ENCODE peak calls at places on chromosomes 4 and X, in six cellular contexts. One of them, this sample, is unnamed.

GRCh38 chr4:177699365-177700213 is 257.4 kb upstream of the AGA start:
- DNase-seq in activated CD8-positive, alpha-beta T cell treated with anti-CD3 and anti-CD28 coated beads, Interleukin-2, amount 10 ng/mL, durations not matched to agents 7 days and 5 days: no peak
- DNase-seq in foreskin keratinocyte: peak; percentile 68
- DNase-seq in T-helper 17 cell: no peak
- DNase-seq in activated T-cell treated with anti-CD3 and anti-CD28 coated beads for 48 hours: no peak
- DNase-seq in HT1080: peak; percentile 64
- DNase-seq in this sample: no peak

GRCh38 chr4:182206916-182207315 is 36.3 kb upstream of the TENM3 start:
- DNase-seq in activated T-cell treated with anti-CD3 and anti-CD28 coated beads for 48 hours: no peak
- DNase-seq in foreskin keratinocyte: no peak
- DNase-seq in HT1080: no peak
- DNase-seq in activated CD8-positive, alpha-beta T cell treated with anti-CD3 and anti-CD28 coated beads, Interleukin-2, amount 10 ng/mL, durations not matched to agents 7 days and 5 days: no peak
- DNase-seq in T-helper 17 cell: no peak
- DNase-seq in this sample: no peak

GRCh38 chr4:57378766-57379165 is 268.6 kb upstream of the IGFBP7 start:
- DNase-seq in activated T-cell treated with anti-CD3 and anti-CD28 coated beads for 48 hours: no peak
- DNase-seq in activated CD8-positive, alpha-beta T cell treated with anti-CD3 and anti-CD28 coated beads, Interleukin-2, amount 10 ng/mL, durations not matched to agents 7 days and 5 days: no peak
- DNase-seq in HT1080: peak; percentile 91
- DNase-seq in T-helper 17 cell: no peak
- DNase-seq in foreskin keratinocyte: peak; percentile 32
- DNase-seq in this sample: no peak

GRCh38 chr4:94507708-94508107 is 56.0 kb downstream of the PDLIM5 start:
- DNase-seq in foreskin keratinocyte: peak; percentile 79
- DNase-seq in activated T-cell treated with anti-CD3 and anti-CD28 coated beads for 48 hours: no peak
- DNase-seq in HT1080: peak; percentile 79
- DNase-seq in T-helper 17 cell: no peak
- DNase-seq in activated CD8-positive, alpha-beta T cell treated with anti-CD3 and anti-CD28 coated beads, Interleukin-2, amount 10 ng/mL, durations not matched to agents 7 days and 5 days: no peak
- DNase-seq in this sample: no peak

GRCh38 chrX:98405376-98405775 is 1521.7 kb downstream of the RPA4 start:
- DNase-seq in HT1080: peak; percentile 66
- DNase-seq in T-helper 17 cell: no peak
- DNase-seq in activated T-cell treated with anti-CD3 and anti-CD28 coated beads for 48 hours: no peak
- DNase-seq in activated CD8-positive, alpha-beta T cell treated with anti-CD3 and anti-CD28 coated beads, Interleukin-2, amount 10 ng/mL, durations not matched to agents 7 days and 5 days: no peak
- DNase-seq in foreskin keratinocyte: peak; percentile 76
- DNase-seq in this sample: no peak

GRCh38 chrX:110132450-110133114 is 129.7 kb downstream of the TMEM164 start:
- DNase-seq in T-helper 17 cell: no peak
- DNase-seq in HT1080: no peak
- DNase-seq in foreskin keratinocyte: no peak
- DNase-seq in activated CD8-positive, alpha-beta T cell treated with anti-CD3 and anti-CD28 coated beads, Interleukin-2, amount 10 ng/mL, durations not matched to agents 7 days and 5 days: no peak
- DNase-seq in activated T-cell treated with anti-CD3 and anti-CD28 coated beads for 48 hours: no peak
- DNase-seq in this sample: no peak

GRCh38 chr4:39452153-39452859 is 6.4 kb downstream of the RPL9 start:
- DNase-seq in activated T-cell treated with anti-CD3 and anti-CD28 coated beads for 48 hours: no peak
- DNase-seq in foreskin keratinocyte: no peak
- DNase-seq in T-helper 17 cell: no peak
- DNase-seq in HT1080: no peak
- DNase-seq in activated CD8-positive, alpha-beta T cell treated with anti-CD3 and anti-CD28 coated beads, Interleukin-2, amount 10 ng/mL, durations not matched to agents 7 days and 5 days: no peak
- DNase-seq in this sample: no peak

GRCh38 chr4:70895405-70895804 is 6.8 kb upstream of the MOB1B start:
- DNase-seq in activated CD8-positive, alpha-beta T cell treated with anti-CD3 and anti-CD28 coated beads, Interleukin-2, amount 10 ng/mL, durations not matched to agents 7 days and 5 days: no peak
- DNase-seq in HT1080: peak; percentile 18
- DNase-seq in T-helper 17 cell: no peak
- DNase-seq in foreskin keratinocyte: no peak
- DNase-seq in activated T-cell treated with anti-CD3 and anti-CD28 coated beads for 48 hours: no peak
- DNase-seq in this sample: no peak

GRCh38 chr4:183492791-183493221 is 12.1 kb upstream of the ING2 start:
- DNase-seq in activated T-cell treated with anti-CD3 and anti-CD28 coated beads for 48 hours: no peak
- DNase-seq in activated CD8-positive, alpha-beta T cell treated with anti-CD3 and anti-CD28 coated beads, Interleukin-2, amount 10 ng/mL, durations not matched to agents 7 days and 5 days: no peak
- DNase-seq in foreskin keratinocyte: peak; percentile 98
- DNase-seq in T-helper 17 cell: no peak
- DNase-seq in HT1080: peak; percentile 87
- DNase-seq in this sample: no peak

GRCh38 chr4:106763044-106763443 is 273.1 kb downstream of the DKK2 start:
- DNase-seq in T-helper 17 cell: no peak
- DNase-seq in foreskin keratinocyte: peak; percentile 33
- DNase-seq in HT1080: no peak
- DNase-seq in activated T-cell treated with anti-CD3 and anti-CD28 coated beads for 48 hours: no peak
- DNase-seq in activated CD8-positive, alpha-beta T cell treated with anti-CD3 and anti-CD28 coated beads, Interleukin-2, amount 10 ng/mL, durations not matched to agents 7 days and 5 days: no peak
- DNase-seq in this sample: no peak

GRCh38 chr4:139207873-139208403 is 30.9 kb upstream of the ELF2 start:
- DNase-seq in activated T-cell treated with anti-CD3 and anti-CD28 coated beads for 48 hours: no peak
- DNase-seq in T-helper 17 cell: no peak
- DNase-seq in foreskin keratinocyte: no peak
- DNase-seq in HT1080: no peak
- DNase-seq in activated CD8-positive, alpha-beta T cell treated with anti-CD3 and anti-CD28 coated beads, Interleukin-2, amount 10 ng/mL, durations not matched to agents 7 days and 5 days: no peak
- DNase-seq in this sample: no peak

GRCh38 chrX:63506320-63506719 is 155.2 kb upstream of the SPIN4 start:
- DNase-seq in activated CD8-positive, alpha-beta T cell treated with anti-CD3 and anti-CD28 coated beads, Interleukin-2, amount 10 ng/mL, durations not matched to agents 7 days and 5 days: no peak
- DNase-seq in activated T-cell treated with anti-CD3 and anti-CD28 coated beads for 48 hours: no peak
- DNase-seq in foreskin keratinocyte: peak; percentile 21
- DNase-seq in T-helper 17 cell: no peak
- DNase-seq in HT1080: peak; percentile 13
- DNase-seq in this sample: peak; percentile 5

GRCh38 chr4:8188743-8189550 is 10.1 kb upstream of the SH3TC1 start:
- DNase-seq in activated CD8-positive, alpha-beta T cell treated with anti-CD3 and anti-CD28 coated beads, Interleukin-2, amount 10 ng/mL, durations not matched to agents 7 days and 5 days: no peak
- DNase-seq in T-helper 17 cell: no peak
- DNase-seq in activated T-cell treated with anti-CD3 and anti-CD28 coated beads for 48 hours: no peak
- DNase-seq in foreskin keratinocyte: peak; percentile 94
- DNase-seq in HT1080: no peak
- DNase-seq in this sample: no peak

GRCh38 chr4:113141901-113142346 is 92.5 kb downstream of the ANK2 start:
- DNase-seq in foreskin keratinocyte: no peak
- DNase-seq in activated T-cell treated with anti-CD3 and anti-CD28 coated beads for 48 hours: no peak
- DNase-seq in activated CD8-positive, alpha-beta T cell treated with anti-CD3 and anti-CD28 coated beads, Interleukin-2, amount 10 ng/mL, durations not matched to agents 7 days and 5 days: no peak
- DNase-seq in T-helper 17 cell: no peak
- DNase-seq in HT1080: peak; percentile 91
- DNase-seq in this sample: no peak

GRCh38 chrX:22314692-22315091 is 42.0 kb downstream of the CBLL2 start:
- DNase-seq in foreskin keratinocyte: no peak
- DNase-seq in T-helper 17 cell: no peak
- DNase-seq in HT1080: peak; percentile 82
- DNase-seq in activated CD8-positive, alpha-beta T cell treated with anti-CD3 and anti-CD28 coated beads, Interleukin-2, amount 10 ng/mL, durations not matched to agents 7 days and 5 days: no peak
- DNase-seq in activated T-cell treated with anti-CD3 and anti-CD28 coated beads for 48 hours: no peak
- DNase-seq in this sample: no peak

GRCh38 chr4:16443504-16444088 is 217.3 kb upstream of the TAPT1 start:
- DNase-seq in T-helper 17 cell: no peak
- DNase-seq in activated T-cell treated with anti-CD3 and anti-CD28 coated beads for 48 hours: no peak
- DNase-seq in activated CD8-positive, alpha-beta T cell treated with anti-CD3 and anti-CD28 coated beads, Interleukin-2, amount 10 ng/mL, durations not matched to agents 7 days and 5 days: no peak
- DNase-seq in foreskin keratinocyte: peak; percentile 43
- DNase-seq in HT1080: peak; percentile 45
- DNase-seq in this sample: peak; percentile 31

GRCh38 chr4:87024181-87024580 is 89.4 kb downstream of the AFF1 start:
- DNase-seq in T-helper 17 cell: no peak
- DNase-seq in HT1080: no peak
- DNase-seq in foreskin keratinocyte: no peak
- DNase-seq in activated T-cell treated with anti-CD3 and anti-CD28 coated beads for 48 hours: no peak
- DNase-seq in activated CD8-positive, alpha-beta T cell treated with anti-CD3 and anti-CD28 coated beads, Interleukin-2, amount 10 ng/mL, durations not matched to agents 7 days and 5 days: no peak
- DNase-seq in this sample: no peak

GRCh38 chr4:10040049-10040892 is 19.0 kb upstream of the SLC2A9 start:
- DNase-seq in foreskin keratinocyte: no peak
- DNase-seq in T-helper 17 cell: no peak
- DNase-seq in activated CD8-positive, alpha-beta T cell treated with anti-CD3 and anti-CD28 coated beads, Interleukin-2, amount 10 ng/mL, durations not matched to agents 7 days and 5 days: no peak
- DNase-seq in activated T-cell treated with anti-CD3 and anti-CD28 coated beads for 48 hours: no peak
- DNase-seq in HT1080: no peak
- DNase-seq in this sample: no peak

GRCh38 chr4:142815834-142816233 is 30.3 kb downstream of the INPP4B start:
- DNase-seq in HT1080: peak; percentile 67
- DNase-seq in T-helper 17 cell: no peak
- DNase-seq in activated CD8-positive, alpha-beta T cell treated with anti-CD3 and anti-CD28 coated beads, Interleukin-2, amount 10 ng/mL, durations not matched to agents 7 days and 5 days: peak; percentile 30
- DNase-seq in foreskin keratinocyte: peak; percentile 44
- DNase-seq in activated T-cell treated with anti-CD3 and anti-CD28 coated beads for 48 hours: peak; percentile 24
- DNase-seq in this sample: no peak

GRCh38 chr4:617644-618330 is 7.6 kb upstream of the PDE6B start:
- DNase-seq in foreskin keratinocyte: peak; percentile 78
- DNase-seq in activated CD8-positive, alpha-beta T cell treated with anti-CD3 and anti-CD28 coated beads, Interleukin-2, amount 10 ng/mL, durations not matched to agents 7 days and 5 days: no peak
- DNase-seq in activated T-cell treated with anti-CD3 and anti-CD28 coated beads for 48 hours: no peak
- DNase-seq in HT1080: no peak
- DNase-seq in T-helper 17 cell: no peak
- DNase-seq in this sample: no peak

GRCh38 chr4:1746919-1747602 is 25.7 kb downstream of the TACC3 start:
- DNase-seq in foreskin keratinocyte: no peak
- DNase-seq in HT1080: no peak
- DNase-seq in activated CD8-positive, alpha-beta T cell treated with anti-CD3 and anti-CD28 coated beads, Interleukin-2, amount 10 ng/mL, durations not matched to agents 7 days and 5 days: no peak
- DNase-seq in activated T-cell treated with anti-CD3 and anti-CD28 coated beads for 48 hours: no peak
- DNase-seq in T-helper 17 cell: no peak
- DNase-seq in this sample: no peak

GRCh38 chr4:40301592-40301991 is 33.5 kb upstream of the CHRNA9 start:
- DNase-seq in HT1080: no peak
- DNase-seq in T-helper 17 cell: no peak
- DNase-seq in activated T-cell treated with anti-CD3 and anti-CD28 coated beads for 48 hours: peak; percentile 31
- DNase-seq in activated CD8-positive, alpha-beta T cell treated with anti-CD3 and anti-CD28 coated beads, Interleukin-2, amount 10 ng/mL, durations not matched to agents 7 days and 5 days: peak; percentile 83
- DNase-seq in foreskin keratinocyte: no peak
- DNase-seq in this sample: peak; percentile 63

GRCh38 chr4:105622269-105622668 is 69.8 kb downstream of the ARHGEF38 start:
- DNase-seq in foreskin keratinocyte: no peak
- DNase-seq in activated CD8-positive, alpha-beta T cell treated with anti-CD3 and anti-CD28 coated beads, Interleukin-2, amount 10 ng/mL, durations not matched to agents 7 days and 5 days: no peak
- DNase-seq in HT1080: no peak
- DNase-seq in activated T-cell treated with anti-CD3 and anti-CD28 coated beads for 48 hours: no peak
- DNase-seq in T-helper 17 cell: no peak
- DNase-seq in this sample: no peak

GRCh38 chr4:7852568-7853185 is 87.0 kb downstream of the AFAP1 start:
- DNase-seq in T-helper 17 cell: no peak
- DNase-seq in HT1080: peak; percentile 86
- DNase-seq in activated T-cell treated with anti-CD3 and anti-CD28 coated beads for 48 hours: no peak
- DNase-seq in activated CD8-positive, alpha-beta T cell treated with anti-CD3 and anti-CD28 coated beads, Interleukin-2, amount 10 ng/mL, durations not matched to agents 7 days and 5 days: no peak
- DNase-seq in foreskin keratinocyte: peak; percentile 48
- DNase-seq in this sample: no peak

GRCh38 chr4:107629318-107629717 is 90.7 kb downstream of the PAPSS1 start:
- DNase-seq in activated T-cell treated with anti-CD3 and anti-CD28 coated beads for 48 hours: no peak
- DNase-seq in HT1080: no peak
- DNase-seq in T-helper 17 cell: no peak
- DNase-seq in activated CD8-positive, alpha-beta T cell treated with anti-CD3 and anti-CD28 coated beads, Interleukin-2, amount 10 ng/mL, durations not matched to agents 7 days and 5 days: no peak
- DNase-seq in foreskin keratinocyte: no peak
- DNase-seq in this sample: no peak

GRCh38 chr4:5198586-5198985 is 147.3 kb downstream of the STK32B start:
- DNase-seq in T-helper 17 cell: no peak
- DNase-seq in HT1080: no peak
- DNase-seq in activated CD8-positive, alpha-beta T cell treated with anti-CD3 and anti-CD28 coated beads, Interleukin-2, amount 10 ng/mL, durations not matched to agents 7 days and 5 days: no peak
- DNase-seq in activated T-cell treated with anti-CD3 and anti-CD28 coated beads for 48 hours: no peak
- DNase-seq in foreskin keratinocyte: no peak
- DNase-seq in this sample: no peak

GRCh38 chr4:118798658-118799057 is 37.3 kb downstream of the SEC24D start:
- DNase-seq in activated CD8-positive, alpha-beta T cell treated with anti-CD3 and anti-CD28 coated beads, Interleukin-2, amount 10 ng/mL, durations not matched to agents 7 days and 5 days: no peak
- DNase-seq in HT1080: no peak
- DNase-seq in foreskin keratinocyte: no peak
- DNase-seq in T-helper 17 cell: no peak
- DNase-seq in activated T-cell treated with anti-CD3 and anti-CD28 coated beads for 48 hours: no peak
- DNase-seq in this sample: no peak

GRCh38 chrX:96820935-96821334 is 62.8 kb upstream of the RPA4 start:
- DNase-seq in foreskin keratinocyte: no peak
- DNase-seq in activated T-cell treated with anti-CD3 and anti-CD28 coated beads for 48 hours: no peak
- DNase-seq in HT1080: no peak
- DNase-seq in T-helper 17 cell: no peak
- DNase-seq in activated CD8-positive, alpha-beta T cell treated with anti-CD3 and anti-CD28 coated beads, Interleukin-2, amount 10 ng/mL, durations not matched to agents 7 days and 5 days: no peak
- DNase-seq in this sample: no peak

This sample was measured in GM10248.